ENCODE peak calls at places on chromosomes 6 and 20, in nine cellular contexts. One of them, this sample, is unnamed.

GRCh38 chr6:31128093-31128676 is 7.9 kb upstream of the CDSN start:
- DNase-seq in mesothelial cell of epicardium: peak; percentile 57
- DNase-seq in neural crest cell: peak; percentile 70
- DNase-seq in renal cortical epithelial cell: peak; percentile 41
- DNase-seq in RWPE1: peak; percentile 53
- DNase-seq in memory B cell: peak; percentile 83
- DNase-seq in cardiac muscle cell: peak; percentile 48
- DNase-seq in Right ventricle myocardium superior: no peak
- DNase-seq in AG09309: no peak
- DNase-seq in this sample: no peak

GRCh38 chr20:59253325-59253724 is 47.1 kb upstream of the EDN3 start:
- DNase-seq in mesothelial cell of epicardium: no peak
- DNase-seq in neural crest cell: no peak
- DNase-seq in renal cortical epithelial cell: no peak
- DNase-seq in RWPE1: no peak
- DNase-seq in memory B cell: no peak
- DNase-seq in cardiac muscle cell: no peak
- DNase-seq in Right ventricle myocardium superior: no peak
- DNase-seq in AG09309: no peak
- DNase-seq in this sample: no peak

GRCh38 chr6:3915076-3915791 is 66.1 kb downstream of the FAM50B start:
- DNase-seq in mesothelial cell of epicardium: no peak
- DNase-seq in neural crest cell: no peak
- DNase-seq in renal cortical epithelial cell: no peak
- DNase-seq in RWPE1: no peak
- DNase-seq in memory B cell: no peak
- DNase-seq in cardiac muscle cell: no peak
- DNase-seq in Right ventricle myocardium superior: no peak
- DNase-seq in AG09309: no peak
- DNase-seq in this sample: no peak

GRCh38 chr6:108945686-108946158 is 97.5 kb downstream of the ARMC2 start:
- DNase-seq in mesothelial cell of epicardium: no peak
- DNase-seq in neural crest cell: no peak
- DNase-seq in renal cortical epithelial cell: peak; percentile 43
- DNase-seq in RWPE1: no peak
- DNase-seq in memory B cell: no peak
- DNase-seq in cardiac muscle cell: peak; percentile 86
- DNase-seq in Right ventricle myocardium superior: peak; percentile 94
- DNase-seq in AG09309: peak; percentile 18
- DNase-seq in this sample: peak; percentile 92

GRCh38 chr6:44162876-44163625 is 4.4 kb downstream of the CAPN11 start:
- DNase-seq in mesothelial cell of epicardium: no peak
- DNase-seq in neural crest cell: no peak
- DNase-seq in renal cortical epithelial cell: no peak
- DNase-seq in RWPE1: no peak
- DNase-seq in memory B cell: no peak
- DNase-seq in cardiac muscle cell: no peak
- DNase-seq in Right ventricle myocardium superior: no peak
- DNase-seq in AG09309: no peak
- DNase-seq in this sample: no peak

GRCh38 chr6:121694389-121695185 is 259.1 kb downstream of the GJA1 start:
- DNase-seq in mesothelial cell of epicardium: no peak
- DNase-seq in neural crest cell: no peak
- DNase-seq in renal cortical epithelial cell: peak; percentile 23
- DNase-seq in RWPE1: no peak
- DNase-seq in memory B cell: no peak
- DNase-seq in cardiac muscle cell: peak; percentile 68
- DNase-seq in Right ventricle myocardium superior: no peak
- DNase-seq in AG09309: no peak
- DNase-seq in this sample: peak; percentile 86

GRCh38 chr6:74871757-74872156 is 334.1 kb downstream of the COL12A1 start:
- DNase-seq in mesothelial cell of epicardium: no peak
- DNase-seq in neural crest cell: no peak
- DNase-seq in renal cortical epithelial cell: peak; percentile 90
- DNase-seq in RWPE1: peak; percentile 12
- DNase-seq in memory B cell: no peak
- DNase-seq in cardiac muscle cell: peak; percentile 80
- DNase-seq in Right ventricle myocardium superior: no peak
- DNase-seq in AG09309: peak; percentile 47
- DNase-seq in this sample: peak; percentile 85

GRCh38 chr20:56359212-56360132 is 698 bp downstream of the FAM210B start:
- DNase-seq in mesothelial cell of epicardium: no peak
- DNase-seq in neural crest cell: peak; percentile 54
- DNase-seq in renal cortical epithelial cell: peak; percentile 61
- DNase-seq in RWPE1: peak; percentile 85
- DNase-seq in memory B cell: no peak
- DNase-seq in cardiac muscle cell: peak; percentile 82
- DNase-seq in Right ventricle myocardium superior: peak; percentile 71
- DNase-seq in AG09309: no peak
- DNase-seq in this sample: peak; percentile 45

GRCh38 chr6:123956492-123957139 is 153.0 kb downstream of the NKAIN2 start:
- DNase-seq in mesothelial cell of epicardium: no peak
- DNase-seq in neural crest cell: no peak
- DNase-seq in renal cortical epithelial cell: peak; percentile 25
- DNase-seq in RWPE1: no peak
- DNase-seq in memory B cell: no peak
- DNase-seq in cardiac muscle cell: no peak
- DNase-seq in Right ventricle myocardium superior: no peak
- DNase-seq in AG09309: no peak
- DNase-seq in this sample: no peak

GRCh38 chr6:149924933-149925252 is 2.0 kb upstream of the RAET1G start:
- DNase-seq in mesothelial cell of epicardium: no peak
- DNase-seq in neural crest cell: no peak
- DNase-seq in renal cortical epithelial cell: no peak
- DNase-seq in RWPE1: no peak
- DNase-seq in memory B cell: no peak
- DNase-seq in cardiac muscle cell: no peak
- DNase-seq in Right ventricle myocardium superior: no peak
- DNase-seq in AG09309: no peak
- DNase-seq in this sample: no peak

GRCh38 chr6:82298012-82298411 is 50.5 kb upstream of the IBTK start:
- DNase-seq in mesothelial cell of epicardium: no peak
- DNase-seq in neural crest cell: no peak
- DNase-seq in renal cortical epithelial cell: no peak
- DNase-seq in RWPE1: peak; percentile 44
- DNase-seq in memory B cell: no peak
- DNase-seq in cardiac muscle cell: no peak
- DNase-seq in Right ventricle myocardium superior: no peak
- DNase-seq in AG09309: no peak
- DNase-seq in this sample: no peak

GRCh38 chr20:57829805-57830514 is 120.1 kb upstream of the PMEPA1 start:
- DNase-seq in mesothelial cell of epicardium: no peak
- DNase-seq in neural crest cell: no peak
- DNase-seq in renal cortical epithelial cell: no peak
- DNase-seq in RWPE1: no peak
- DNase-seq in memory B cell: no peak
- DNase-seq in cardiac muscle cell: no peak
- DNase-seq in Right ventricle myocardium superior: no peak
- DNase-seq in AG09309: no peak
- DNase-seq in this sample: no peak

GRCh38 chr6:42745083-42745637 is 743 bp downstream of the TBCC start:
- DNase-seq in mesothelial cell of epicardium: no peak
- DNase-seq in neural crest cell: no peak
- DNase-seq in renal cortical epithelial cell: no peak
- DNase-seq in RWPE1: no peak
- DNase-seq in memory B cell: no peak
- DNase-seq in cardiac muscle cell: peak; percentile 27
- DNase-seq in Right ventricle myocardium superior: peak; percentile 50
- DNase-seq in AG09309: no peak
- DNase-seq in this sample: no peak

GRCh38 chr20:45857836-45858250 is 429 bp downstream of the ZSWIM3 start:
- DNase-seq in mesothelial cell of epicardium: no peak
- DNase-seq in neural crest cell: no peak
- DNase-seq in renal cortical epithelial cell: no peak
- DNase-seq in RWPE1: peak; percentile 65
- DNase-seq in memory B cell: no peak
- DNase-seq in cardiac muscle cell: no peak
- DNase-seq in Right ventricle myocardium superior: no peak
- DNase-seq in AG09309: no peak
- DNase-seq in this sample: no peak

GRCh38 chr6:83192456-83192855 is 609 bp downstream of the PGM3 start:
- DNase-seq in mesothelial cell of epicardium: no peak
- DNase-seq in neural crest cell: no peak
- DNase-seq in renal cortical epithelial cell: no peak
- DNase-seq in RWPE1: peak; percentile 36
- DNase-seq in memory B cell: no peak
- DNase-seq in cardiac muscle cell: peak; percentile 17
- DNase-seq in Right ventricle myocardium superior: no peak
- DNase-seq in AG09309: no peak
- DNase-seq in this sample: no peak

GRCh38 chr6:125888989-125889656 is 67.4 kb upstream of the HINT3 start:
- DNase-seq in mesothelial cell of epicardium: no peak
- DNase-seq in neural crest cell: no peak
- DNase-seq in renal cortical epithelial cell: peak; percentile 75
- DNase-seq in RWPE1: no peak
- DNase-seq in memory B cell: no peak
- DNase-seq in cardiac muscle cell: peak; percentile 62
- DNase-seq in Right ventricle myocardium superior: no peak
- DNase-seq in AG09309: no peak
- DNase-seq in this sample: no peak

GRCh38 chr20:45892049-45892816 is 1.1 kb downstream of the CTSA start:
- DNase-seq in mesothelial cell of epicardium: no peak
- DNase-seq in neural crest cell: no peak
- DNase-seq in renal cortical epithelial cell: peak; percentile 41
- DNase-seq in RWPE1: peak; percentile 66
- DNase-seq in memory B cell: no peak
- DNase-seq in cardiac muscle cell: peak; percentile 48
- DNase-seq in Right ventricle myocardium superior: no peak
- DNase-seq in AG09309: no peak
- DNase-seq in this sample: no peak

GRCh38 chr6:41546866-41547798 is 951 bp downstream of the FOXP4 start:
- DNase-seq in mesothelial cell of epicardium: no peak
- DNase-seq in neural crest cell: no peak
- DNase-seq in renal cortical epithelial cell: no peak
- DNase-seq in RWPE1: peak; percentile 19
- DNase-seq in memory B cell: peak; percentile 41
- DNase-seq in cardiac muscle cell: peak; percentile 56
- DNase-seq in Right ventricle myocardium superior: no peak
- DNase-seq in AG09309: no peak
- DNase-seq in this sample: no peak

GRCh38 chr20:61331542-61331941 is 79.5 kb downstream of the CDH4 start:
- DNase-seq in mesothelial cell of epicardium: peak; percentile 55
- DNase-seq in neural crest cell: no peak
- DNase-seq in renal cortical epithelial cell: no peak
- DNase-seq in RWPE1: no peak
- DNase-seq in memory B cell: no peak
- DNase-seq in cardiac muscle cell: peak; percentile 2
- DNase-seq in Right ventricle myocardium superior: no peak
- DNase-seq in AG09309: no peak
- DNase-seq in this sample: no peak

GRCh38 chr6:104003803-104004516 is 855.8 kb downstream of the HACE1 start:
- DNase-seq in mesothelial cell of epicardium: no peak
- DNase-seq in neural crest cell: no peak
- DNase-seq in renal cortical epithelial cell: no peak
- DNase-seq in RWPE1: no peak
- DNase-seq in memory B cell: no peak
- DNase-seq in cardiac muscle cell: no peak
- DNase-seq in Right ventricle myocardium superior: no peak
- DNase-seq in AG09309: no peak
- DNase-seq in this sample: no peak

GRCh38 chr6:3023663-3024483 is 24.2 kb downstream of the NQO2 start:
- DNase-seq in mesothelial cell of epicardium: no peak
- DNase-seq in neural crest cell: peak; percentile 29
- DNase-seq in renal cortical epithelial cell: peak; percentile 66
- DNase-seq in RWPE1: peak; percentile 96
- DNase-seq in memory B cell: peak; percentile 60
- DNase-seq in cardiac muscle cell: peak; percentile 97
- DNase-seq in Right ventricle myocardium superior: peak; percentile 97
- DNase-seq in AG09309: peak; percentile 65
- DNase-seq in this sample: no peak

This sample was measured in astrocyte of the cerebellum.